ENCODE peak calls at places on chromosomes 1 and 21, in nine cellular contexts. Q is AG04450, A is PC-3, P is astrocyte of the spinal cord, U is breast epithelium, T is fibroblast of lung, E is right lobe of liver, B is kidney epithelial cell, O is neural progenitor cell. R is an unnamed sample.

GRCh38 chr1:166377896-166378295 is 211.1 kb upstream of the FAM78B start:
- DNase-seq in B (no peak), A (no peak), Q (no peak), T (no peak), U (no peak), O (no peak), E (no peak), P (no peak), R (no peak)

GRCh38 chr21:45407629-45408247 is 2.8 kb downstream of the COL18A1 start:
- DNase-seq in Q (no peak), O (no peak), T (no peak), B (no peak), A (peak; percentile 67), E (peak; percentile 13), U (no peak), P (no peak), R (no peak)

GRCh38 chr1:166489670-166490436 is 323.1 kb upstream of the FAM78B start:
- DNase-seq in E (peak; percentile 23), A (peak; percentile 74), U (no peak), B (no peak), Q (no peak), O (no peak), P (no peak), T (no peak), R (no peak)

GRCh38 chr1:30988045-30988444 is 77.5 kb downstream of the PUM1 start:
- DNase-seq in U (no peak), B (no peak), E (no peak), P (no peak), A (no peak), O (no peak), Q (no peak), T (no peak), R (no peak)

GRCh38 chr1:5338466-5338865 is 653.8 kb downstream of the NPHP4 start:
- DNase-seq in O (no peak), E (no peak), T (no peak), Q (no peak), P (no peak), U (no peak), B (no peak), A (no peak), R (no peak)

GRCh38 chr1:43893020-43893419 is 40.6 kb upstream of the ARTN start:
- DNase-seq in O (no peak), A (no peak), T (no peak), Q (no peak), U (no peak), E (no peak), P (no peak), B (no peak), R (no peak)

GRCh38 chr1:159014851-159015250 is 5.1 kb downstream of the IFI16 start:
- DNase-seq in T (no peak), U (no peak), B (no peak), P (no peak), O (no peak), A (no peak), E (no peak), Q (no peak), R (no peak)

GRCh38 chr1:91583326-91583755 is 82.7 kb downstream of the CDC7 start:
- DNase-seq in B (peak; percentile 18), Q (peak; percentile 92), A (peak; percentile 81), E (no peak), U (no peak), T (peak; percentile 98), O (no peak), P (peak; percentile 53), R (no peak)

GRCh38 chr1:4825841-4826450 is 171.5 kb downstream of the AJAP1 start:
- DNase-seq in T (no peak), B (no peak), E (no peak), Q (no peak), A (peak; percentile 41), O (peak; percentile 64), P (no peak), U (no peak), R (no peak)

GRCh38 chr1:232301246-232301645 is 328.7 kb downstream of the SIPA1L2 start:
- DNase-seq in O (no peak), E (no peak), U (no peak), Q (no peak), T (no peak), B (no peak), A (no peak), P (no peak), R (no peak)

GRCh38 chr21:45631540-45631939 is 12.0 kb upstream of the PCBP3 start:
- DNase-seq in T (no peak), O (no peak), A (no peak), U (no peak), Q (no peak), P (no peak), B (no peak), E (no peak), R (no peak)

GRCh38 chr1:1862905-1863547 is 27.9 kb downstream of the GNB1 start:
- DNase-seq in U (no peak), O (no peak), E (no peak), P (no peak), B (no peak), A (no peak), T (no peak), Q (no peak), R (no peak)

GRCh38 chr1:10598088-10598712 is 123.5 kb downstream of the PEX14 start:
- DNase-seq in U (peak; percentile 57), A (peak; percentile 10), P (no peak), B (no peak), T (no peak), O (peak; percentile 27), Q (no peak), E (no peak), R (no peak)

GRCh38 chr1:94160811-94161210 is 39.9 kb upstream of the ABCA4 start:
- DNase-seq in U (no peak), E (no peak), O (peak; percentile 51), Q (peak; percentile 30), T (peak; percentile 59), B (peak; percentile 67), P (peak; percentile 87), A (peak; percentile 50), R (peak; percentile 96)

GRCh38 chr1:180923024-180923841 is 10.5 kb downstream of the KIAA1614 start:
- DNase-seq in B (peak; percentile 62), Q (no peak), E (no peak), T (peak; percentile 6), U (no peak), O (peak; percentile 96), A (no peak), P (peak; percentile 21), R (peak; percentile 78)

GRCh38 chr1:185926562-185926961 is 192.4 kb downstream of the HMCN1 start:
- DNase-seq in E (no peak), P (peak; percentile 50), T (no peak), Q (no peak), O (no peak), A (no peak), B (no peak), U (no peak), R (peak; percentile 20)

DNA sequence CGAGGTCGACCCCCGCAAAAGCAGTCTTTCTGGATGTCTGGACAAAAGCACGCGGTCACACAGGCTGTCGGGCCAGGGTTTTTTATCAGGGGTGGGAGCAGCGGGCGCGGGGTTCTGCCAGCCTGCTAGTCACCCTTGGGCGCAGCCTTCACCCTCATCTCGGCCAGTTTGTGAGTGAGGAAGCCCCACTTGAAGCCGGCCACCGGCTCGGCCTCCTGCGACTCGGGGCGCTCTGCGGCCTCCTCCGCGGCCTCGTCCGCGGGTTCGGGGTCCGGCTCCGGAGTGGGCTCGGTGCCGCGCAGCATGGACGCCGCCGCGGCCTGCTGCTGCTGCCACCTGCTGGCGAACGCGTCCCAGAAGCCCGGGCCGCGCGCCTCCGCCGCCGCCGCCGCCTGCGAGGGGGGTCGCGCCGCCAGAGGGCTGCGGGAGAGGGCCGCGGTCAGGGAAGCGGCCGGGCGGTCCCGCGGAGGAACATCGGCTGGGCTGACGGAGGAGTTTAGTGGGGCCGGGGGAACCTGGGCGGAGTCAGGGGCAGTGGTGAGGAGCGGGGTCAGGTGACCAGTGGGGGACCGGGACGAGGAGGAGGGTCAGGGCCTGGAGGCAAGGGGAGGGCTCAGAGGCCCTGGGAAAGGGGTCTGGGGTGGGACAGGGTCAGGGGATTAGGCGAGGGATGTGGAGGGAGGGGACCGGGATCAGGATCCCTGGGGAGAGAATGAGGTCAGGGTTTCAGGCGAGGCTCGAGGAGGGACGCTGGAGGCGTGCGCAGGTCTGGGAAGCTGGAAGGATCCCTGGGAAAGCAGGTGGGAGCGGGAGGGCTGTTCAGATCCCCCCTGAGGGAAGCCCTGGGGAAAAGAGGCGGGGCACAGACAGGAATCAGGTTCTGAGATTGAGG is 4.5 kb downstream of the C1orf232 start:
- DNase-seq in A (peak; percentile 30), Q (no peak), E (peak; percentile 45), P (no peak), T (no peak), B (no peak), U (no peak), O (peak; percentile 91), R (no peak)
- H3K4me3 ChIP-seq in A (peak overlapping the region; percentile 65), Q (peak overlapping the region; percentile 40), E (peak overlapping the region; percentile 26), P (peak overlapping the region; percentile 24), T (no peak overlapping the region), B (peak overlapping the region; percentile 21), U (peak overlapping the region; percentile 68), O (peak overlapping the region; percentile 58), R (peak overlapping the region; percentile 44)

GRCh38 chr1:105914403-105914802 is 1142.1 kb upstream of the PRMT6 start:
- DNase-seq in A (no peak), E (no peak), O (peak; percentile 17), B (no peak), Q (no peak), P (no peak), T (no peak), U (no peak), R (no peak)

DNA sequence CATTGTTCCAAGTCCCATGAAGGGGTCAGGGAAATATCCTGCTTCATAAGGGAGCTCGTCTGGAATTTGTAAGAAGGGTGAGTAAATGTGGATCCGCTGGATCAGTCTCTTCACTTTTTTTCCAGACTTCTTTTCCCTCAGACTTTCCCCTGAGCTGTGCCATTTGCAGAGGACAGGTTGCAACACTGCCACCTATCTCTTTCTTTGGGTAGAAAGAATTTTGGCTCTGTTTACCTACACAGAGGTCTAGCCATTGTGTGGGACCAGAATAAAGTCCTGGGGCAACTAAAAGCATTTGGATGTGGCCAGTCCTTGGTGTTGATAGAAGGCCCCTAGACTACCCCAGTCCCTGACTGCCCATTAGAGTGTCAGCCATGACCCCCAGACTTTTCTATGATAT is 1146.7 kb upstream of the PRMT6 start:
- DNase-seq in O (peak; percentile 12), P (no peak), Q (no peak), U (no peak), E (no peak), T (no peak), B (no peak), A (peak; percentile 7), R (no peak)
- TF ChIP-seq CTCF in O (peak; percentile 30), P (no peak), Q (no peak), U (no peak), E (no peak), T (no peak), B (no peak), A (peak; percentile 32), R (peak; percentile 11)

GRCh38 chr1:110336300-110337039 is 2.7 kb upstream of the RBM15 start:
- DNase-seq in E (no peak), O (no peak), B (no peak), Q (no peak), T (no peak), U (no peak), A (peak; percentile 27), P (peak; percentile 17), R (no peak)
- H3K4me3 ChIP-seq in E (no peak overlapping the region), O (no peak overlapping the region), B (no peak overlapping the region), Q (no peak overlapping the region), T (no peak overlapping the region), U (no peak overlapping the region), A (no peak overlapping the region), P (no peak overlapping the region), R (no peak overlapping the region)

GRCh38 chr1:246108278-246108925 is 398.7 kb downstream of the SMYD3 start:
- DNase-seq in A (no peak), E (no peak), B (no peak), Q (no peak), O (peak; percentile 11), U (no peak), T (no peak), P (no peak), R (no peak)
- TF ChIP-seq CTCF in A (no peak), E (no peak), B (no peak), Q (no peak), O (no peak), U (no peak), T (no peak), P (no peak), R (no peak)

R was measured in retinal pigment epithelial cell.